ENCODE peak calls at places on chromosomes 4 and X, in six cellular contexts. One of them, this sample, is unnamed.

GRCh38 chr4:600850-601515 is 24.4 kb upstream of the PDE6B start:
- DNase-seq in A549: no peak
- DNase-seq in mammary epithelial cell: peak
- DNase-seq in HCT116: no peak
- DNase-seq in CD4-positive, alpha-beta T cell: no peak
- DNase-seq in NCI-H1092: no peak
- DNase-seq in this sample: no peak

GRCh38 chr4:180060159-180060889 is 2182.9 kb upstream of the TENM3 start:
- DNase-seq in A549: peak
- DNase-seq in mammary epithelial cell: no peak
- DNase-seq in HCT116: no peak
- DNase-seq in CD4-positive, alpha-beta T cell: no peak
- DNase-seq in NCI-H1092: no peak
- DNase-seq in this sample: no peak

GRCh38 chr4:175770555-175770954 is 41.5 kb downstream of the GPM6A start:
- DNase-seq in A549: peak
- DNase-seq in mammary epithelial cell: no peak
- DNase-seq in HCT116: no peak
- DNase-seq in CD4-positive, alpha-beta T cell: no peak
- DNase-seq in NCI-H1092: no peak
- DNase-seq in this sample: peak

GRCh38 chrX:7109838-7110793 is 37.4 kb upstream of the STS start:
- DNase-seq in A549: no peak
- DNase-seq in mammary epithelial cell: no peak
- DNase-seq in HCT116: no peak
- DNase-seq in CD4-positive, alpha-beta T cell: no peak
- DNase-seq in NCI-H1092: no peak
- DNase-seq in this sample: no peak

GRCh38 chr4:56699537-56699936 is 18.4 kb upstream of the HOPX start:
- DNase-seq in A549: no peak
- DNase-seq in mammary epithelial cell: no peak
- DNase-seq in HCT116: no peak
- DNase-seq in CD4-positive, alpha-beta T cell: no peak
- DNase-seq in NCI-H1092: no peak
- DNase-seq in this sample: no peak

GRCh38 chrX:117996918-117997480 is 119.6 kb downstream of the KLHL13 start:
- DNase-seq in A549: no peak
- DNase-seq in mammary epithelial cell: peak
- DNase-seq in HCT116: no peak
- DNase-seq in CD4-positive, alpha-beta T cell: no peak
- DNase-seq in NCI-H1092: no peak
- DNase-seq in this sample: peak

GRCh38 chr4:22071749-22072148 is 123.2 kb upstream of the KCNIP4 start:
- DNase-seq in A549: no peak
- DNase-seq in mammary epithelial cell: peak
- DNase-seq in HCT116: no peak
- DNase-seq in CD4-positive, alpha-beta T cell: no peak
- DNase-seq in NCI-H1092: no peak
- DNase-seq in this sample: no peak

GRCh38 chr4:15034071-15034764 is 31.9 kb downstream of the CPEB2 start:
- DNase-seq in A549: no peak
- DNase-seq in mammary epithelial cell: peak
- DNase-seq in HCT116: no peak
- DNase-seq in CD4-positive, alpha-beta T cell: no peak
- DNase-seq in NCI-H1092: no peak
- DNase-seq in this sample: no peak

GRCh38 chr4:42277291-42277690 is 120.0 kb upstream of the SHISA3 start:
- DNase-seq in A549: no peak
- DNase-seq in mammary epithelial cell: no peak
- DNase-seq in HCT116: no peak
- DNase-seq in CD4-positive, alpha-beta T cell: no peak
- DNase-seq in NCI-H1092: no peak
- DNase-seq in this sample: no peak

GRCh38 chrX:111874241-111874640 is 1.7 kb upstream of the TRPC5OS start:
- DNase-seq in A549: no peak
- DNase-seq in mammary epithelial cell: no peak
- DNase-seq in HCT116: no peak
- DNase-seq in CD4-positive, alpha-beta T cell: no peak
- DNase-seq in NCI-H1092: no peak
- DNase-seq in this sample: no peak

GRCh38 chrX:77342028-77342427 is 105.2 kb upstream of the FGF16 start:
- DNase-seq in A549: no peak
- DNase-seq in mammary epithelial cell: no peak
- DNase-seq in HCT116: no peak
- DNase-seq in CD4-positive, alpha-beta T cell: no peak
- DNase-seq in NCI-H1092: no peak
- DNase-seq in this sample: no peak

GRCh38 chr4:184383497-184384055 is 90.8 kb downstream of the IRF2 start:
- DNase-seq in A549: peak
- DNase-seq in mammary epithelial cell: peak
- DNase-seq in HCT116: peak
- DNase-seq in CD4-positive, alpha-beta T cell: no peak
- DNase-seq in NCI-H1092: no peak
- DNase-seq in this sample: peak

GRCh38 chr4:183098080-183098722 is 856 bp upstream of the WWC2 start:
- DNase-seq in A549: peak
- DNase-seq in mammary epithelial cell: no peak
- DNase-seq in HCT116: no peak
- DNase-seq in CD4-positive, alpha-beta T cell: no peak
- DNase-seq in NCI-H1092: no peak
- DNase-seq in this sample: peak